ENCODE peak calls at places on chromosomes 6 and 20, in seven cellular contexts. One of them, this sample, is unnamed.

GRCh38 chr6:137657351-137657911 is 163.2 kb upstream of the OLIG3 start:
- DNase-seq in activated CD8-positive, alpha-beta T cell treated with anti-CD3 and anti-CD28 coated beads for 36 hours: peak
- DNase-seq in fibroblast of pulmonary artery: no peak
- DNase-seq in astrocyte of the spinal cord: no peak
- DNase-seq in Peyer's patch: no peak
- DNase-seq in AG09319: no peak
- DNase-seq in GM20000: no peak
- DNase-seq in this sample: no peak

GRCh38 chr6:111175135-111175534 is 87.8 kb downstream of the SLC16A10 start:
- DNase-seq in AG09319: no peak
- DNase-seq in astrocyte of the spinal cord: peak
- DNase-seq in fibroblast of pulmonary artery: no peak
- DNase-seq in Peyer's patch: no peak
- DNase-seq in activated CD8-positive, alpha-beta T cell treated with anti-CD3 and anti-CD28 coated beads for 36 hours: no peak
- DNase-seq in GM20000: no peak
- DNase-seq in this sample: no peak

GRCh38 chr20:59153832-59154231 is 9.8 kb upstream of the ZNF831 start:
- DNase-seq in astrocyte of the spinal cord: no peak
- DNase-seq in fibroblast of pulmonary artery: no peak
- DNase-seq in Peyer's patch: no peak
- DNase-seq in GM20000: no peak
- DNase-seq in AG09319: no peak
- DNase-seq in activated CD8-positive, alpha-beta T cell treated with anti-CD3 and anti-CD28 coated beads for 36 hours: peak
- DNase-seq in this sample: no peak

GRCh38 chr6:77389402-77389801 is 73.9 kb downstream of the HTR1B start:
- DNase-seq in fibroblast of pulmonary artery: no peak
- DNase-seq in activated CD8-positive, alpha-beta T cell treated with anti-CD3 and anti-CD28 coated beads for 36 hours: no peak
- DNase-seq in GM20000: no peak
- DNase-seq in AG09319: no peak
- DNase-seq in astrocyte of the spinal cord: no peak
- DNase-seq in Peyer's patch: no peak
- DNase-seq in this sample: no peak

GRCh38 chr6:7727951-7728854 is 2.3 kb downstream of the BMP6 start:
- DNase-seq in activated CD8-positive, alpha-beta T cell treated with anti-CD3 and anti-CD28 coated beads for 36 hours: peak
- DNase-seq in GM20000: peak
- DNase-seq in fibroblast of pulmonary artery: peak
- DNase-seq in AG09319: no peak
- DNase-seq in astrocyte of the spinal cord: no peak
- DNase-seq in Peyer's patch: no peak
- DNase-seq in this sample: peak

GRCh38 chr6:124119591-124119990 is 315.9 kb downstream of the NKAIN2 start:
- DNase-seq in GM20000: no peak
- DNase-seq in Peyer's patch: no peak
- DNase-seq in fibroblast of pulmonary artery: no peak
- DNase-seq in AG09319: no peak
- DNase-seq in activated CD8-positive, alpha-beta T cell treated with anti-CD3 and anti-CD28 coated beads for 36 hours: no peak
- DNase-seq in astrocyte of the spinal cord: no peak
- DNase-seq in this sample: no peak

GRCh38 chr20:51934301-51935002 is 132.1 kb upstream of the SALL4 start:
- DNase-seq in AG09319: no peak
- DNase-seq in Peyer's patch: no peak
- DNase-seq in activated CD8-positive, alpha-beta T cell treated with anti-CD3 and anti-CD28 coated beads for 36 hours: no peak
- DNase-seq in fibroblast of pulmonary artery: no peak
- DNase-seq in GM20000: no peak
- DNase-seq in astrocyte of the spinal cord: no peak
- DNase-seq in this sample: no peak

GRCh38 chr6:117615981-117616961 is 14.0 kb upstream of the GOPC start:
- DNase-seq in Peyer's patch: no peak
- DNase-seq in astrocyte of the spinal cord: peak
- DNase-seq in GM20000: no peak
- DNase-seq in activated CD8-positive, alpha-beta T cell treated with anti-CD3 and anti-CD28 coated beads for 36 hours: peak
- DNase-seq in AG09319: no peak
- DNase-seq in fibroblast of pulmonary artery: no peak
- DNase-seq in this sample: no peak

GRCh38 chr20:56268536-56268935 is 20.0 kb downstream of the MC3R start:
- DNase-seq in GM20000: no peak
- DNase-seq in astrocyte of the spinal cord: no peak
- DNase-seq in fibroblast of pulmonary artery: no peak
- DNase-seq in activated CD8-positive, alpha-beta T cell treated with anti-CD3 and anti-CD28 coated beads for 36 hours: no peak
- DNase-seq in AG09319: no peak
- DNase-seq in Peyer's patch: no peak
- DNase-seq in this sample: no peak

GRCh38 chr20:41392295-41392694 is 25.7 kb upstream of the EMILIN3 start:
- DNase-seq in GM20000: no peak
- DNase-seq in AG09319: no peak
- DNase-seq in fibroblast of pulmonary artery: no peak
- DNase-seq in activated CD8-positive, alpha-beta T cell treated with anti-CD3 and anti-CD28 coated beads for 36 hours: no peak
- DNase-seq in astrocyte of the spinal cord: no peak
- DNase-seq in Peyer's patch: no peak
- DNase-seq in this sample: no peak

GRCh38 chr20:56689318-56689717 is 60.2 kb downstream of the TFAP2C start:
- DNase-seq in Peyer's patch: no peak
- DNase-seq in fibroblast of pulmonary artery: peak
- DNase-seq in astrocyte of the spinal cord: peak
- DNase-seq in AG09319: peak
- DNase-seq in GM20000: no peak
- DNase-seq in activated CD8-positive, alpha-beta T cell treated with anti-CD3 and anti-CD28 coated beads for 36 hours: no peak
- DNase-seq in this sample: no peak

GRCh38 chr6:125310994-125311649 is 9.4 kb upstream of the HDDC2 start:
- DNase-seq in activated CD8-positive, alpha-beta T cell treated with anti-CD3 and anti-CD28 coated beads for 36 hours: peak
- DNase-seq in GM20000: peak
- DNase-seq in astrocyte of the spinal cord: peak
- DNase-seq in AG09319: no peak
- DNase-seq in Peyer's patch: no peak
- DNase-seq in fibroblast of pulmonary artery: peak
- DNase-seq in this sample: peak

GRCh38 chr6:138978229-138978628 is 9.8 kb downstream of the REPS1 start:
- DNase-seq in Peyer's patch: no peak
- DNase-seq in activated CD8-positive, alpha-beta T cell treated with anti-CD3 and anti-CD28 coated beads for 36 hours: no peak
- DNase-seq in GM20000: no peak
- DNase-seq in fibroblast of pulmonary artery: no peak
- DNase-seq in AG09319: no peak
- DNase-seq in astrocyte of the spinal cord: no peak
- DNase-seq in this sample: no peak

GRCh38 chr20:8647868-8648495 is 420.9 kb upstream of the PLCB4 start:
- DNase-seq in AG09319: no peak
- DNase-seq in activated CD8-positive, alpha-beta T cell treated with anti-CD3 and anti-CD28 coated beads for 36 hours: no peak
- DNase-seq in Peyer's patch: no peak
- DNase-seq in astrocyte of the spinal cord: no peak
- DNase-seq in fibroblast of pulmonary artery: peak
- DNase-seq in GM20000: no peak
- DNase-seq in this sample: no peak

GRCh38 chr6:93896081-93896480 is 476.7 kb upstream of the EPHA7 start:
- DNase-seq in fibroblast of pulmonary artery: no peak
- DNase-seq in AG09319: no peak
- DNase-seq in GM20000: no peak
- DNase-seq in Peyer's patch: no peak
- DNase-seq in astrocyte of the spinal cord: no peak
- DNase-seq in activated CD8-positive, alpha-beta T cell treated with anti-CD3 and anti-CD28 coated beads for 36 hours: no peak
- DNase-seq in this sample: no peak

GRCh38 chr20:46004187-46004586 is 4.5 kb upstream of the MMP9 start:
- DNase-seq in astrocyte of the spinal cord: no peak
- DNase-seq in activated CD8-positive, alpha-beta T cell treated with anti-CD3 and anti-CD28 coated beads for 36 hours: no peak
- DNase-seq in Peyer's patch: no peak
- DNase-seq in AG09319: no peak
- DNase-seq in GM20000: no peak
- DNase-seq in fibroblast of pulmonary artery: no peak
- DNase-seq in this sample: no peak

GRCh38 chr6:4402477-4402976 is 267.2 kb upstream of the ECI2 start:
- DNase-seq in astrocyte of the spinal cord: peak
- DNase-seq in fibroblast of pulmonary artery: peak
- DNase-seq in Peyer's patch: no peak
- DNase-seq in GM20000: no peak
- DNase-seq in activated CD8-positive, alpha-beta T cell treated with anti-CD3 and anti-CD28 coated beads for 36 hours: no peak
- DNase-seq in AG09319: peak
- DNase-seq in this sample: no peak

GRCh38 chr6:13453771-13454251 is 33.6 kb downstream of the GFOD1 start:
- DNase-seq in fibroblast of pulmonary artery: peak
- DNase-seq in activated CD8-positive, alpha-beta T cell treated with anti-CD3 and anti-CD28 coated beads for 36 hours: peak
- DNase-seq in GM20000: no peak
- DNase-seq in AG09319: no peak
- DNase-seq in Peyer's patch: no peak
- DNase-seq in astrocyte of the spinal cord: peak
- DNase-seq in this sample: peak

GRCh38 chr20:57882451-57883161 is 172.8 kb upstream of the PMEPA1 start:
- DNase-seq in GM20000: no peak
- DNase-seq in fibroblast of pulmonary artery: no peak
- DNase-seq in activated CD8-positive, alpha-beta T cell treated with anti-CD3 and anti-CD28 coated beads for 36 hours: no peak
- DNase-seq in AG09319: no peak
- DNase-seq in astrocyte of the spinal cord: no peak
- DNase-seq in Peyer's patch: no peak
- DNase-seq in this sample: no peak
- TF ChIP-seq CTCF in GM20000: no peak
- TF ChIP-seq CTCF in fibroblast of pulmonary artery: no peak
- TF ChIP-seq CTCF in activated CD8-positive, alpha-beta T cell treated with anti-CD3 and anti-CD28 coated beads for 36 hours: no peak
- TF ChIP-seq CTCF in AG09319: no peak
- TF ChIP-seq CTCF in astrocyte of the spinal cord: no peak
- TF ChIP-seq CTCF in Peyer's patch: no peak
- TF ChIP-seq CTCF in this sample: no peak

GRCh38 chr20:33918662-33919061 is 75.0 kb upstream of the RALY start:
- DNase-seq in GM20000: no peak
- DNase-seq in AG09319: no peak
- DNase-seq in astrocyte of the spinal cord: no peak
- DNase-seq in fibroblast of pulmonary artery: no peak
- DNase-seq in activated CD8-positive, alpha-beta T cell treated with anti-CD3 and anti-CD28 coated beads for 36 hours: no peak
- DNase-seq in Peyer's patch: no peak
- DNase-seq in this sample: no peak

GRCh38 chr20:33910529-33911327 is 83.0 kb upstream of the RALY start:
- DNase-seq in GM20000: no peak
- DNase-seq in astrocyte of the spinal cord: no peak
- DNase-seq in fibroblast of pulmonary artery: no peak
- DNase-seq in activated CD8-positive, alpha-beta T cell treated with anti-CD3 and anti-CD28 coated beads for 36 hours: no peak
- DNase-seq in Peyer's patch: no peak
- DNase-seq in AG09319: no peak
- DNase-seq in this sample: no peak

GRCh38 chr20:33915726-33916331 is 77.9 kb upstream of the RALY start:
- DNase-seq in activated CD8-positive, alpha-beta T cell treated with anti-CD3 and anti-CD28 coated beads for 36 hours: peak
- DNase-seq in astrocyte of the spinal cord: no peak
- DNase-seq in GM20000: peak
- DNase-seq in Peyer's patch: peak
- DNase-seq in AG09319: no peak
- DNase-seq in fibroblast of pulmonary artery: peak
- DNase-seq in this sample: peak

GRCh38 chr20:33917813-33918525 is 75.7 kb upstream of the RALY start:
- DNase-seq in astrocyte of the spinal cord: no peak
- DNase-seq in GM20000: no peak
- DNase-seq in Peyer's patch: no peak
- DNase-seq in activated CD8-positive, alpha-beta T cell treated with anti-CD3 and anti-CD28 coated beads for 36 hours: no peak
- DNase-seq in fibroblast of pulmonary artery: no peak
- DNase-seq in AG09319: no peak
- DNase-seq in this sample: no peak

DNA sequence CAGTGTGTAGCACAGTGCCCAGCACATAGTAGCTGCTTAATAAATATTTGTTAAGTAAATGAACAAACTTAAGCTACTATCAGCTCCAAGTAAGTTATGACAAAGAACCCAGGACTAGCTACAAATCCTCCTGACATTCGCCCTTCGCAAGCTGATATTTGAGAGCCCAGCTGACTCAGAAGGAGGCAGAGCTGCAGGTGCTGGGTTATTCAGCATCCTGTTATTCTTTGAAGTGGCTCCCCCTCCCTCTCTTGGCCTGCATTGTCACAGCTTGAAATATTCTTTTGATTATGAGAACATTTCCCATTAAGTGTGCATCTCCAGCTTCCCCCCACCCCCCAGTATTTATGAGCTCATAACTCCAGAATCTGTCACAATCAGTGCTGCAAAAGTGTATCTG is 78.8 kb upstream of the RALY start:
- DNase-seq in astrocyte of the spinal cord: peak
- DNase-seq in Peyer's patch: no peak
- DNase-seq in GM20000: no peak
- DNase-seq in activated CD8-positive, alpha-beta T cell treated with anti-CD3 and anti-CD28 coated beads for 36 hours: peak
- DNase-seq in AG09319: no peak
- DNase-seq in fibroblast of pulmonary artery: peak
- DNase-seq in this sample: peak
- TF ChIP-seq CTCF in astrocyte of the spinal cord: peak
- TF ChIP-seq CTCF in Peyer's patch: no peak
- TF ChIP-seq CTCF in GM20000: no peak
- TF ChIP-seq CTCF in activated CD8-positive, alpha-beta T cell treated with anti-CD3 and anti-CD28 coated beads for 36 hours: no peak
- TF ChIP-seq CTCF in AG09319: peak
- TF ChIP-seq CTCF in fibroblast of pulmonary artery: no peak
- TF ChIP-seq CTCF in this sample: no peak

GRCh38 chr6:142912125-142912524 is 32.9 kb downstream of the HIVEP2 start:
- DNase-seq in activated CD8-positive, alpha-beta T cell treated with anti-CD3 and anti-CD28 coated beads for 36 hours: no peak
- DNase-seq in Peyer's patch: no peak
- DNase-seq in AG09319: no peak
- DNase-seq in GM20000: no peak
- DNase-seq in astrocyte of the spinal cord: no peak
- DNase-seq in fibroblast of pulmonary artery: no peak
- DNase-seq in this sample: no peak

GRCh38 chr6:142913036-142913510 is 31.9 kb downstream of the HIVEP2 start:
- DNase-seq in activated CD8-positive, alpha-beta T cell treated with anti-CD3 and anti-CD28 coated beads for 36 hours: peak
- DNase-seq in Peyer's patch: no peak
- DNase-seq in fibroblast of pulmonary artery: no peak
- DNase-seq in astrocyte of the spinal cord: no peak
- DNase-seq in AG09319: no peak
- DNase-seq in GM20000: peak
- DNase-seq in this sample: no peak

GRCh38 chr6:142914371-142914770 is 30.6 kb downstream of the HIVEP2 start:
- DNase-seq in astrocyte of the spinal cord: no peak
- DNase-seq in Peyer's patch: no peak
- DNase-seq in AG09319: no peak
- DNase-seq in fibroblast of pulmonary artery: no peak
- DNase-seq in activated CD8-positive, alpha-beta T cell treated with anti-CD3 and anti-CD28 coated beads for 36 hours: no peak
- DNase-seq in GM20000: no peak
- DNase-seq in this sample: no peak

GRCh38 chr6:142915129-142915697 is 29.8 kb downstream of the HIVEP2 start:
- DNase-seq in AG09319: no peak
- DNase-seq in activated CD8-positive, alpha-beta T cell treated with anti-CD3 and anti-CD28 coated beads for 36 hours: peak
- DNase-seq in Peyer's patch: no peak
- DNase-seq in GM20000: no peak
- DNase-seq in astrocyte of the spinal cord: no peak
- DNase-seq in fibroblast of pulmonary artery: peak
- DNase-seq in this sample: no peak

GRCh38 chr6:142913511-142914047 is 31.4 kb downstream of the HIVEP2 start:
- DNase-seq in Peyer's patch: peak
- DNase-seq in GM20000: peak
- DNase-seq in astrocyte of the spinal cord: no peak
- DNase-seq in fibroblast of pulmonary artery: no peak
- DNase-seq in AG09319: no peak
- DNase-seq in activated CD8-positive, alpha-beta T cell treated with anti-CD3 and anti-CD28 coated beads for 36 hours: peak
- DNase-seq in this sample: no peak
- TF ChIP-seq CTCF in Peyer's patch: no peak
- TF ChIP-seq CTCF in GM20000: no peak
- TF ChIP-seq CTCF in astrocyte of the spinal cord: no peak
- TF ChIP-seq CTCF in fibroblast of pulmonary artery: no peak
- TF ChIP-seq CTCF in AG09319: no peak
- TF ChIP-seq CTCF in activated CD8-positive, alpha-beta T cell treated with anti-CD3 and anti-CD28 coated beads for 36 hours: no peak
- TF ChIP-seq CTCF in this sample: no peak

GRCh38 chr6:28968476-28968875 is 36.6 kb downstream of the ZNF311 start:
- DNase-seq in astrocyte of the spinal cord: no peak
- DNase-seq in Peyer's patch: no peak
- DNase-seq in fibroblast of pulmonary artery: no peak
- DNase-seq in AG09319: no peak
- DNase-seq in activated CD8-positive, alpha-beta T cell treated with anti-CD3 and anti-CD28 coated beads for 36 hours: no peak
- DNase-seq in GM20000: no peak
- DNase-seq in this sample: no peak

GRCh38 chr6:28974505-28974904 is 30.6 kb downstream of the ZNF311 start:
- DNase-seq in GM20000: no peak
- DNase-seq in AG09319: no peak
- DNase-seq in astrocyte of the spinal cord: no peak
- DNase-seq in activated CD8-positive, alpha-beta T cell treated with anti-CD3 and anti-CD28 coated beads for 36 hours: no peak
- DNase-seq in Peyer's patch: no peak
- DNase-seq in fibroblast of pulmonary artery: no peak
- DNase-seq in this sample: no peak

GRCh38 chr6:28965706-28966105 is 39.4 kb downstream of the ZNF311 start:
- DNase-seq in AG09319: no peak
- DNase-seq in fibroblast of pulmonary artery: no peak
- DNase-seq in Peyer's patch: no peak
- DNase-seq in astrocyte of the spinal cord: no peak
- DNase-seq in GM20000: no peak
- DNase-seq in activated CD8-positive, alpha-beta T cell treated with anti-CD3 and anti-CD28 coated beads for 36 hours: no peak
- DNase-seq in this sample: no peak

GRCh38 chr6:28969129-28969528 is 36.0 kb downstream of the ZNF311 start:
- DNase-seq in AG09319: no peak
- DNase-seq in fibroblast of pulmonary artery: no peak
- DNase-seq in astrocyte of the spinal cord: no peak
- DNase-seq in GM20000: no peak
- DNase-seq in activated CD8-positive, alpha-beta T cell treated with anti-CD3 and anti-CD28 coated beads for 36 hours: no peak
- DNase-seq in Peyer's patch: no peak
- DNase-seq in this sample: no peak
- TF ChIP-seq CTCF in AG09319: no peak
- TF ChIP-seq CTCF in fibroblast of pulmonary artery: peak
- TF ChIP-seq CTCF in astrocyte of the spinal cord: no peak
- TF ChIP-seq CTCF in GM20000: no peak
- TF ChIP-seq CTCF in activated CD8-positive, alpha-beta T cell treated with anti-CD3 and anti-CD28 coated beads for 36 hours: no peak
- TF ChIP-seq CTCF in Peyer's patch: no peak
- TF ChIP-seq CTCF in this sample: no peak

This sample was measured in Calu3.